ENCODE peak calls at places on chromosome 3, in five cellular contexts. One of them, this sample, is unnamed.

GRCh38 chr3:141457624-141458236 is 29.1 kb upstream of the RASA2 start:
- DNase-seq in Kasumi-1: no peak
- DNase-seq in heart right ventricle: no peak
- DNase-seq in GM13976: no peak
- DNase-seq in cerebellar cortex: no peak
- DNase-seq in this sample: no peak

GRCh38 chr3:196641278-196642058 is 2.0 kb downstream of the NRROS start:
- DNase-seq in Kasumi-1: no peak
- DNase-seq in heart right ventricle: no peak
- DNase-seq in GM13976: no peak
- DNase-seq in cerebellar cortex: no peak
- DNase-seq in this sample: peak

GRCh38 chr3:59994720-59995304 is 945.0 kb upstream of the CFAP20DC start:
- DNase-seq in Kasumi-1: no peak
- DNase-seq in heart right ventricle: no peak
- DNase-seq in GM13976: no peak
- DNase-seq in cerebellar cortex: peak
- DNase-seq in this sample: no peak

GRCh38 chr3:5136619-5137429 is 14.7 kb downstream of the ARL8B start:
- DNase-seq in Kasumi-1: peak
- DNase-seq in heart right ventricle: no peak
- DNase-seq in GM13976: peak
- DNase-seq in cerebellar cortex: peak
- DNase-seq in this sample: peak

GRCh38 chr3:13274125-13274873 is 145.8 kb downstream of the NUP210 start:
- DNase-seq in Kasumi-1: no peak
- DNase-seq in heart right ventricle: no peak
- DNase-seq in GM13976: no peak
- DNase-seq in cerebellar cortex: no peak
- DNase-seq in this sample: no peak

GRCh38 chr3:65633018-65633417 is 405.7 kb downstream of the MAGI1 start:
- DNase-seq in Kasumi-1: no peak
- DNase-seq in heart right ventricle: no peak
- DNase-seq in GM13976: no peak
- DNase-seq in cerebellar cortex: no peak
- DNase-seq in this sample: no peak

GRCh38 chr3:139601191-139601961 is 61.8 kb upstream of the RBP1 start:
- DNase-seq in Kasumi-1: no peak
- DNase-seq in heart right ventricle: no peak
- DNase-seq in GM13976: no peak
- DNase-seq in cerebellar cortex: no peak
- DNase-seq in this sample: peak

GRCh38 chr3:160671231-160671630 is 5.7 kb upstream of the ARL14 start:
- DNase-seq in Kasumi-1: no peak
- DNase-seq in heart right ventricle: no peak
- DNase-seq in GM13976: peak
- DNase-seq in cerebellar cortex: no peak
- DNase-seq in this sample: no peak

GRCh38 chr3:72309626-72310025 is 524.7 kb upstream of the PROK2 start:
- DNase-seq in Kasumi-1: peak
- DNase-seq in heart right ventricle: no peak
- DNase-seq in GM13976: no peak
- DNase-seq in cerebellar cortex: no peak
- DNase-seq in this sample: peak

GRCh38 chr3:135229018-135229495 is 434.0 kb downstream of the EPHB1 start:
- DNase-seq in Kasumi-1: no peak
- DNase-seq in heart right ventricle: peak
- DNase-seq in GM13976: no peak
- DNase-seq in cerebellar cortex: peak
- DNase-seq in this sample: peak

GRCh38 chr3:123719785-123720531 is 135.1 kb upstream of the HACD2 start:
- DNase-seq in Kasumi-1: no peak
- DNase-seq in heart right ventricle: peak
- DNase-seq in GM13976: no peak
- DNase-seq in cerebellar cortex: peak
- DNase-seq in this sample: no peak

GRCh38 chr3:29268651-29269050 is 12.2 kb upstream of the RBMS3 start:
- DNase-seq in Kasumi-1: no peak
- DNase-seq in heart right ventricle: no peak
- DNase-seq in GM13976: no peak
- DNase-seq in cerebellar cortex: no peak
- DNase-seq in this sample: no peak

GRCh38 chr3:23710555-23710954 is 95.2 kb upstream of the UBE2E1 start:
- DNase-seq in Kasumi-1: no peak
- DNase-seq in heart right ventricle: peak
- DNase-seq in GM13976: no peak
- DNase-seq in cerebellar cortex: no peak
- DNase-seq in this sample: no peak

GRCh38 chr3:27456554-27456953 is 27.6 kb downstream of the SLC4A7 start:
- DNase-seq in Kasumi-1: no peak
- DNase-seq in heart right ventricle: no peak
- DNase-seq in GM13976: no peak
- DNase-seq in cerebellar cortex: no peak
- DNase-seq in this sample: no peak

GRCh38 chr3:197499427-197499826 is 56.3 kb downstream of the BDH1 start:
- DNase-seq in Kasumi-1: no peak
- DNase-seq in heart right ventricle: no peak
- DNase-seq in GM13976: no peak
- DNase-seq in cerebellar cortex: no peak
- DNase-seq in this sample: no peak

GRCh38 chr3:22010997-22011396 is 260.0 kb upstream of the ZNF385D start:
- DNase-seq in Kasumi-1: no peak
- DNase-seq in heart right ventricle: no peak
- DNase-seq in GM13976: no peak
- DNase-seq in cerebellar cortex: no peak
- DNase-seq in this sample: no peak

GRCh38 chr3:123629747-123630047 is 44.8 kb upstream of the HACD2 start:
- DNase-seq in Kasumi-1: no peak
- DNase-seq in heart right ventricle: no peak
- DNase-seq in GM13976: no peak
- DNase-seq in cerebellar cortex: no peak
- DNase-seq in this sample: no peak

GRCh38 chr3:150385296-150386242 is 22.5 kb upstream of the TSC22D2 start:
- DNase-seq in Kasumi-1: no peak
- DNase-seq in heart right ventricle: no peak
- DNase-seq in GM13976: peak
- DNase-seq in cerebellar cortex: no peak
- DNase-seq in this sample: no peak

GRCh38 chr3:11932636-11933035 is 71.6 kb upstream of the SYN2 start:
- DNase-seq in Kasumi-1: no peak
- DNase-seq in heart right ventricle: no peak
- DNase-seq in GM13976: no peak
- DNase-seq in cerebellar cortex: peak
- DNase-seq in this sample: no peak

GRCh38 chr3:114850913-114851312 is 296.2 kb downstream of the ZBTB20 start:
- DNase-seq in Kasumi-1: no peak
- DNase-seq in heart right ventricle: no peak
- DNase-seq in GM13976: no peak
- DNase-seq in cerebellar cortex: no peak
- DNase-seq in this sample: no peak

This sample was measured in MV-4-11.